ENCODE peak calls at places on chromosomes 5 and 9, in five cellular contexts. P, J, W, C and V are unnamed samples.

GRCh38 chr5:75961814-75962213 is 121.4 kb upstream of the SV2C start:
- DNase-seq in P (no peak), J (no peak), W (no peak), C (no peak), V (no peak)

GRCh38 chr5:126718246-126718868 is 58.6 kb upstream of the LMNB1 start:
- DNase-seq in P (no peak), J (no peak), W (no peak), C (no peak), V (no peak)

GRCh38 chr5:122967085-122967484 is 69.4 kb downstream of the PPIC start:
- DNase-seq in P (no peak), J (no peak), W (no peak), C (no peak), V (no peak)

GRCh38 chr5:69024241-69024651 is 69.6 kb upstream of the SLC30A5 start:
- DNase-seq in P (peak), J (peak), W (no peak), C (peak), V (peak)

GRCh38 chr5:101942321-101942882 is 353.7 kb downstream of the SLCO4C1 start:
- DNase-seq in P (peak), J (peak), W (no peak), C (peak), V (peak)

GRCh38 chr5:144313147-144313726 is 142.6 kb downstream of the KCTD16 start:
- DNase-seq in P (no peak), J (no peak), W (no peak), C (no peak), V (no peak)

GRCh38 chr5:173245319-173246134 is 10.5 kb upstream of the NKX2-5 start:
- DNase-seq in P (no peak), J (no peak), W (no peak), C (no peak), V (no peak)

GRCh38 chr9:14962193-14962899 is 52.1 kb upstream of the FREM1 start:
- DNase-seq in P (peak), J (no peak), W (no peak), C (no peak), V (no peak)

GRCh38 chr5:81748556-81748955 is 2.3 kb downstream of the SSBP2 start:
- DNase-seq in P (no peak), J (no peak), W (no peak), C (peak), V (no peak)

GRCh38 chr5:6733411-6734242 is 20.4 kb downstream of the TENT4A start:
- DNase-seq in P (no peak), J (no peak), W (no peak), C (no peak), V (no peak)

GRCh38 chr5:80245986-80246781 is 9.7 kb downstream of the SERINC5 start:
- DNase-seq in P (peak), J (no peak), W (no peak), C (no peak), V (peak)

GRCh38 chr9:121439711-121440110 is 59.9 kb downstream of the GGTA1 start:
- DNase-seq in P (no peak), J (no peak), W (no peak), C (no peak), V (no peak)

GRCh38 chr5:25066239-25066638 is 421.5 kb upstream of the CDH10 start:
- DNase-seq in P (no peak), J (no peak), W (no peak), C (no peak), V (no peak)

GRCh38 chr9:76023715-76024195 is 133.3 kb downstream of the PCSK5 start:
- DNase-seq in P (no peak), J (no peak), W (no peak), C (no peak), V (no peak)

GRCh38 chr5:144150996-144151395 is 19.5 kb downstream of the YIPF5 start:
- DNase-seq in P (no peak), J (no peak), W (no peak), C (no peak), V (no peak)

GRCh38 chr5:147332643-147333042 is 97.8 kb downstream of the STK32A start:
- DNase-seq in P (no peak), J (no peak), W (no peak), C (no peak), V (peak)

GRCh38 chr9:91891915-91892314 is 58.1 kb downstream of the ROR2 start:
- DNase-seq in P (no peak), J (no peak), W (no peak), C (no peak), V (no peak)

GRCh38 chr9:115413304-115413703 is 295.3 kb upstream of the TNC start:
- DNase-seq in P (no peak), J (no peak), W (no peak), C (no peak), V (no peak)

GRCh38 chr9:131639771-131640437 is 94.6 kb downstream of the PRRT1B start:
- DNase-seq in P (peak), J (no peak), W (no peak), C (peak), V (no peak)

GRCh38 chr9:83511051-83511450 is 27.1 kb downstream of the FRMD3 start:
- DNase-seq in P (peak), J (no peak), W (peak), C (no peak), V (no peak)

GRCh38 chr5:152529456-152529855 is 124.4 kb upstream of the NMUR2 start:
- DNase-seq in P (no peak), J (no peak), W (no peak), C (no peak), V (no peak)

GRCh38 chr9:78207319-78207718 is 28.6 kb upstream of the CEP78 start:
- DNase-seq in P (peak), J (no peak), W (no peak), C (no peak), V (no peak)

GRCh38 chr9:72025956-72026355 is 34.5 kb downstream of the C9orf57 start:
- DNase-seq in P (peak), J (no peak), W (no peak), C (no peak), V (no peak)

GRCh38 chr5:174235993-174236528 is 190.6 kb downstream of the NSG2 start:
- DNase-seq in P (no peak), J (no peak), W (no peak), C (no peak), V (no peak)